ENCODE peak calls at places on chromosomes 4 and X, in nine cellular contexts. E, T, S, D, U, P, L, O and C are unnamed samples.
A peak's percentile ranks its signal among the peaks of the same experiment; 100 is the strongest.

GRCh38 chr4:123037809-123038208 is 115.4 kb upstream of the NUDT6 start:
- DNase-seq in E (no peak), T (no peak), S (no peak), D (no peak), U (no peak), P (peak; percentile 42), L (no peak), O (no peak), C (no peak)

GRCh38 chr4:158769175-158769831 is 477 bp downstream of the FNIP2 start:
- DNase-seq in E (peak; percentile 18), T (no peak), S (peak; percentile 42), D (peak; percentile 76), U (peak; percentile 35), P (peak; percentile 28), L (peak; percentile 48), O (peak; percentile 52), C (no peak)

GRCh38 chr4:3340703-3341088 is 47.9 kb downstream of the RGS12 start:
- DNase-seq in E (no peak), T (no peak), S (no peak), D (peak; percentile 93), U (peak; percentile 68), P (no peak), L (no peak), O (no peak), C (no peak)

GRCh38 chrX:31316340-31316991 is 244.6 kb upstream of the FTHL17 start:
- DNase-seq in E (no peak), T (no peak), S (no peak), D (no peak), U (no peak), P (no peak), L (no peak), O (no peak), C (no peak)

GRCh38 chr4:57460967-57461366 is 350.8 kb upstream of the IGFBP7 start:
- DNase-seq in E (no peak), T (no peak), S (no peak), D (no peak), U (no peak), P (no peak), L (no peak), O (no peak), C (no peak)

GRCh38 chr4:67393699-67394281 is 151.5 kb downstream of the CENPC start:
- DNase-seq in E (no peak), T (peak; percentile 39), S (no peak), D (no peak), U (peak; percentile 12), P (no peak), L (peak; percentile 74), O (peak; percentile 28), C (peak; percentile 3)

GRCh38 chr4:96228463-96228862 is 388.6 kb downstream of the PDHA2 start:
- DNase-seq in E (no peak), T (no peak), S (no peak), D (no peak), U (no peak), P (no peak), L (peak; percentile 9), O (no peak), C (no peak)

GRCh38 chr4:179762840-179763239 is 2320.6 kb upstream of the AGA start:
- DNase-seq in E (no peak), T (no peak), S (no peak), D (no peak), U (no peak), P (no peak), L (no peak), O (no peak), C (no peak)

GRCh38 chrX:131789664-131790063 is 233.4 kb upstream of the STK26 start:
- DNase-seq in E (no peak), T (no peak), S (no peak), D (no peak), U (no peak), P (no peak), L (no peak), O (no peak), C (no peak)

GRCh38 chr4:168667397-168667796 is 170.5 kb downstream of the PALLD start:
- DNase-seq in E (no peak), T (no peak), S (no peak), D (no peak), U (no peak), P (no peak), L (no peak), O (no peak), C (no peak)

GRCh38 chrX:18769364-18769763 is 61.9 kb downstream of the PPEF1 start:
- DNase-seq in E (no peak), T (no peak), S (no peak), D (no peak), U (no peak), P (no peak), L (no peak), O (no peak), C (no peak)

GRCh38 chr4:30757357-30757756 is 37.2 kb downstream of the PCDH7 start:
- DNase-seq in E (no peak), T (no peak), S (no peak), D (no peak), U (no peak), P (peak; percentile 87), L (no peak), O (no peak), C (no peak)

GRCh38 chrX:100731441-100732281 is at the start of gene SYTL4:
- DNase-seq in E (no peak), T (no peak), S (peak; percentile 23), D (peak; percentile 64), U (peak; percentile 15), P (no peak), L (peak; percentile 34), O (no peak), C (peak; percentile 26)

GRCh38 chrX:119118780-119119395 is 8.7 kb downstream of the KIAA1210 start:
- DNase-seq in E (peak; percentile 27), T (peak; percentile 31), S (peak; percentile 26), D (no peak), U (no peak), P (peak; percentile 16), L (peak; percentile 77), O (peak; percentile 37), C (peak; percentile 51)

GRCh38 chr4:3321295-3321889 is 28.6 kb downstream of the RGS12 start:
- DNase-seq in E (no peak), T (no peak), S (peak; percentile 54), D (peak; percentile 64), U (no peak), P (no peak), L (no peak), O (no peak), C (no peak)

GRCh38 chr4:184100297-184100885 is 117.3 kb downstream of the ENPP6 start:
- DNase-seq in E (no peak), T (peak; percentile 55), S (peak; percentile 72), D (peak; percentile 88), U (peak; percentile 29), P (no peak), L (no peak), O (no peak), C (no peak)

GRCh38 chrX:134737061-134737460 is 78.8 kb upstream of the PLAC1 start:
- DNase-seq in E (no peak), T (no peak), S (no peak), D (no peak), U (no peak), P (no peak), L (peak; percentile 75), O (no peak), C (peak; percentile 40)

GRCh38 chr4:81606796-81607550 is 135.3 kb upstream of the RASGEF1B start:
- DNase-seq in E (no peak), T (no peak), S (no peak), D (no peak), U (no peak), P (no peak), L (no peak), O (no peak), C (no peak)

GRCh38 chrX:150504399-150505186 is 63.8 kb upstream of the MTM1 start:
- DNase-seq in E (no peak), T (no peak), S (no peak), D (no peak), U (no peak), P (no peak), L (no peak), O (no peak), C (no peak)

GRCh38 chr4:168587326-168588125 is 90.7 kb downstream of the PALLD start:
- DNase-seq in E (no peak), T (no peak), S (peak; percentile 25), D (no peak), U (no peak), P (peak; percentile 66), L (no peak), O (no peak), C (no peak)

GRCh38 chrX:120514236-120514635 is 45.1 kb upstream of the LAMP2 start:
- DNase-seq in E (no peak), T (no peak), S (no peak), D (no peak), U (peak; percentile 0), P (no peak), L (peak; percentile 49), O (no peak), C (no peak)

GRCh38 chr4:7657545-7658296 is 223.0 kb upstream of the PSAPL1 start:
- DNase-seq in E (no peak), T (no peak), S (no peak), D (no peak), U (no peak), P (no peak), L (no peak), O (no peak), C (no peak)

GRCh38 chrX:106973433-106974149 is 26.4 kb downstream of the MORC4 start:
- DNase-seq in E (no peak), T (no peak), S (no peak), D (no peak), U (no peak), P (no peak), L (no peak), O (no peak), C (no peak)

GRCh38 chr4:84319124-84319523 is 180.0 kb downstream of the NKX6-1 start:
- DNase-seq in E (no peak), T (no peak), S (no peak), D (peak; percentile 71), U (no peak), P (no peak), L (no peak), O (no peak), C (no peak)

GRCh38 chr4:7418131-7418943 is 16.4 kb downstream of the PSAPL1 start:
- DNase-seq in E (no peak), T (no peak), S (peak; percentile 1), D (peak; percentile 35), U (no peak), P (no peak), L (no peak), O (no peak), C (no peak)

GRCh38 chrX:123869488-123869887 is 9.6 kb downstream of the XIAP start:
- DNase-seq in E (no peak), T (no peak), S (no peak), D (no peak), U (no peak), P (peak; percentile 76), L (no peak), O (no peak), C (no peak)